ENCODE peak calls at places on chromosomes 6 and 20, in nine cellular contexts. H is gastrocnemius medialis; A is suprapubic skin; J is neuronal stem cell; E is GM12878; X is CD8-positive, alpha-beta T cell; I is uterus; N is vagina; W is Panc1. Z is an unnamed sample.
A peak's percentile ranks its signal among the peaks of the same experiment; 100 is the strongest.

GRCh38 chr6:141580121-141580520 is 552.6 kb upstream of the GJE1 start:
- DNase-seq in H (no peak), A (no peak), J (no peak), E (no peak), X (no peak), I (no peak), N (no peak), W (no peak), Z (no peak)

GRCh38 chr6:112014483-112014882 is 39.4 kb upstream of the CCN6 start:
- DNase-seq in H (no peak), A (no peak), J (no peak), E (no peak), X (no peak), I (no peak), N (no peak), W (no peak), Z (no peak)

GRCh38 chr6:53956068-53956711 is 155.1 kb upstream of the MLIP start:
- DNase-seq in H (no peak), A (no peak), J (peak; percentile 64), E (peak; percentile 8), X (no peak), I (peak; percentile 26), N (no peak), W (peak; percentile 43), Z (no peak)

GRCh38 chr6:139336488-139336887 is 38.0 kb downstream of the CITED2 start:
- DNase-seq in H (peak; percentile 38), A (no peak), J (no peak), E (no peak), X (no peak), I (no peak), N (no peak), W (no peak), Z (no peak)

GRCh38 chr20:9179193-9179802 is 110.4 kb downstream of the PLCB4 start:
- DNase-seq in H (no peak), A (no peak), J (no peak), E (no peak), X (no peak), I (no peak), N (no peak), W (no peak), Z (no peak)

GRCh38 chr6:7138111-7138510 is 30.4 kb downstream of the RREB1 start:
- DNase-seq in H (no peak), A (no peak), J (no peak), E (no peak), X (no peak), I (no peak), N (no peak), W (no peak), Z (no peak)

GRCh38 chr20:8116067-8116811 is 15.8 kb upstream of the PLCB1 start:
- DNase-seq in H (no peak), A (no peak), J (no peak), E (no peak), X (no peak), I (no peak), N (no peak), W (no peak), Z (no peak)

GRCh38 chr20:52083627-52084232 is 107.8 kb downstream of the ZFP64 start:
- DNase-seq in H (no peak), A (no peak), J (peak; percentile 59), E (no peak), X (no peak), I (peak; percentile 55), N (no peak), W (peak; percentile 32), Z (no peak)

GRCh38 chr6:90156861-90157260 is 139.8 kb downstream of the BACH2 start:
- DNase-seq in H (no peak), A (no peak), J (no peak), E (no peak), X (no peak), I (no peak), N (no peak), W (no peak), Z (no peak)

GRCh38 chr6:75445738-75446137 is 47.9 kb downstream of the FILIP1 start:
- DNase-seq in H (no peak), A (no peak), J (no peak), E (no peak), X (no peak), I (no peak), N (no peak), W (no peak), Z (no peak)

DNA sequence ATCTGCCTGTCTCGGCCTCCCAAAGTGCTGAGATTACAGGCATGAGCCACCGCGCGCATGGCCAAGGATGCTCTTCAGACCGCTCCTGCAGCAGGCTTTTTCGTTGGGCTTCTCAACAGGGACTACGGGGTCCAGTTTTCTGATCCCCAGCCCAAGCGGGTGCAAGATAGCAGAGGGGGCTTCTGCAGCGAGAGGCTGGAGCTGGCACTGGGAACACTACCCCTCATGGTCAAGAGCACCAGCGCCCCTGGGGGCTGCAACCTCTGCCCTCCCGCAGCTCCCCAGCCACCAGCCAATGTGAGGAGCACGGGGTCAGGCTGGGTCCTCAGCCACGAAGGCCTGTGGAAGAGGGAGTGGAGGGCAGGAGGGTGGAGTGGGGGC is 6.0 kb downstream of the CTSZ start:
- DNase-seq in H (no peak), A (no peak), J (no peak), E (no peak), X (no peak), I (no peak), N (no peak), W (no peak), Z (no peak)
- H3K4me1 ChIP-seq in H (peaks cover 12% of the 10 kb centered on the region), A (peaks cover 25% of the 10 kb centered on the region), J (peaks cover 10% of the 10 kb centered on the region), E (peaks cover 20% of the 10 kb centered on the region), X (peaks cover 20% of the 10 kb centered on the region), I (no peaks in the 10 kb centered on the region), N (peaks cover 19% of the 10 kb centered on the region), W (peaks cover 11% of the 10 kb centered on the region), Z (peaks cover 35% of the 10 kb centered on the region)

DNA sequence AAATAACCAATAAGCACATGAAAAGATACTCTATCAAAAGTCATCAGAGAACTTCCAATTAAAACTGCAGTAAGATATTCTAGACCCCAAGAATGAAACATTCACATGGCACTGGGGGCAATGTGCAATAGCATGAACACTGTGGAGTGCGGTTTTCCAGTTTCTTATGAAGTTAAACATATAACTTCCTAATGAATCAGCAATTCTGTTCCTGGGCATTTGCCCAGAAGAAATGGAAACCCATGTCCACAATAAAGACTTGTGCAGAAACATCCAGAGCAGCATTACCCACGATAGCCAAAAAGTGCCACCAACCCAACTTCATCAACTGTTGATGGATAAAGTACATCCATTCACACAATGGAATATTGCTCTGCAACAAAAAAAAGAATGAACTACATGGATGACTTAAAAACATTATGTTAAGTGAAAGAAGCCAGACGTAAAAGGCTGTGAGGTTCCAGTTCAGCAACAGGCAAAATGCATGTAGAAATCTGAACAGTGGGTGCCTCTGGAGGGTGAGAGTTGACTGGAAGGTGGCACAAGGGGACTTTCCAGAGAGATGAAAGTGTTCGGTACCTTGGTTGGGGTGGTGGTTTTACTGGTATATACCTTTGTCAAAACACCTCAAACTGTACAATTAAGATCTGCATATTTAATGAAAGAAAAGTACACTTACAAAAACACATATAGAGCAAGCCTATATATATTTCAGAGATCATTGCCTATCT is 207.2 kb upstream of the ECI2 start:
- DNase-seq in H (no peak), A (no peak), J (no peak), E (no peak), X (no peak), I (no peak), N (no peak), W (no peak), Z (no peak)
- H3K27ac ChIP-seq in H (no peak overlapping the region), A (no peak overlapping the region), J (no peak overlapping the region), E (no peak overlapping the region), X (no peak overlapping the region), I (no peak overlapping the region), N (no peak overlapping the region), W (no peak overlapping the region), Z (no peak overlapping the region)

DNA sequence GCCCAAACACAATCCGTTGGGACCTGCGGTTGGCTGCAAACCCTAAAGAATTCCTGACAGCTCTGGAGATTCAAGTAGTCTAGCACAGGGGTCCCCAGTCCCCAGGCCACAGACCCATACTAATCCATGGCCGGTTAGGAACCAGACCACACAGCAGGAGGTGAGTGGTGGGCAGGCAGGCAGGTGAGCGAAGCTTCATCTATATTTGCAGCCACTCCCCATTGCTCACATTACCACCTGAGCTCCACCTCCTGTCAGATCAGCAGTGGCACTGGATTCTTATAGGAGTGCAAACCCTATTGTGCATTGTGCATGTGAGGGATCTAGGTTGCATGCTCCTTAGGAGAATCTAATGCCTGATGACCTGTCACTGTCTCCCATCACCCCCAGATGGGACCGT is 16.6 kb downstream of the TFEB start:
- DNase-seq in H (no peak), A (no peak), J (no peak), E (no peak), X (no peak), I (no peak), N (no peak), W (no peak), Z (no peak)
- H3K4me1 ChIP-seq in H (peaks cover 99% of the 10 kb centered on the region), A (peaks cover 63% of the 10 kb centered on the region), J (no peaks in the 10 kb centered on the region), E (peaks cover 79% of the 10 kb centered on the region), X (peaks cover 14% of the 10 kb centered on the region), I (no peaks in the 10 kb centered on the region), N (peaks cover 62% of the 10 kb centered on the region), W (peaks cover 22% of the 10 kb centered on the region), Z (peaks cover 97% of the 10 kb centered on the region)

GRCh38 chr6:21808551-21809181 is 215.1 kb downstream of the SOX4 start:
- DNase-seq in H (no peak), A (no peak), J (no peak), E (no peak), X (no peak), I (peak; percentile 59), N (no peak), W (no peak), Z (no peak)
- H3K27ac ChIP-seq in H (peak overlapping the region; percentile 61), A (no peak overlapping the region), J (no peak overlapping the region), E (no peak overlapping the region), X (no peak overlapping the region), I (peak overlapping the region; percentile 75), N (peak overlapping the region; percentile 63), W (peak overlapping the region; percentile 97), Z (peak overlapping the region; percentile 53)

GRCh38 chr6:13484138-13484708 is 3.2 kb downstream of the GFOD1 start:
- DNase-seq in H (no peak), A (no peak), J (no peak), E (no peak), X (no peak), I (no peak), N (no peak), W (no peak), Z (no peak)

GRCh38 chr6:13480631-13481501 is 6.5 kb downstream of the GFOD1 start:
- DNase-seq in H (peak; percentile 75), A (no peak), J (no peak), E (no peak), X (no peak), I (no peak), N (no peak), W (no peak), Z (no peak)

GRCh38 chr6:13479206-13479797 is 8.1 kb downstream of the GFOD1 start:
- DNase-seq in H (no peak), A (no peak), J (no peak), E (no peak), X (no peak), I (no peak), N (no peak), W (no peak), Z (no peak)

GRCh38 chr6:13478525-13478962 is 8.9 kb downstream of the GFOD1 start:
- DNase-seq in H (no peak), A (no peak), J (no peak), E (no peak), X (no peak), I (no peak), N (no peak), W (no peak), Z (no peak)

DNA sequence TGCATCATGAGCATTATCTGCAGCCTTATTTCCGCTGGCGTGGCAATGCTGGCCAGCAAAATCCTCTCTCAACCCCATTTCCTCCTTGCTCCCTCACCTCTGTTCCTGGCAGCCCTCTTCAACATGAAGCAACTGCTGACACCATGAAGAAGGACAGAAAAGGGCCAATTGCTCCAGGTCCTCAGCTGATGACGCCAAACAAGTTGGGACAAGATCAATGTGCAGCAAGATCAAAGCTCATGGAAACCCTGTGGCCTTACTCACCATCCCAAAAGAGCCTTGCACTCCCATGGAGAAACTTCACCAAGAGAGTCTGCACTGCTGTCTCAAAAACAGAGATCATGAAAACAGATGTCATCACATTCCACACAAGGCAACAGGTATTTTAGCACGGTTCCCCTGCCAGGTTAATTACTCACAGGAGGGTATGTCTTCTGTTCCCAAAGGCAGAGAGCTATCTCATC is 7.4 kb downstream of the GFOD1 start:
- DNase-seq in H (no peak), A (no peak), J (no peak), E (no peak), X (no peak), I (no peak), N (no peak), W (no peak), Z (no peak)
- H3K4me1 ChIP-seq in H (peaks cover 48% of the 10 kb centered on the region), A (peaks cover 50% of the 10 kb centered on the region), J (no peaks in the 10 kb centered on the region), E (peaks cover 45% of the 10 kb centered on the region), X (peaks cover 7% of the 10 kb centered on the region), I (no peaks in the 10 kb centered on the region), N (peaks cover 30% of the 10 kb centered on the region), W (no peaks in the 10 kb centered on the region), Z (peaks cover 85% of the 10 kb centered on the region)